ENCODE peak calls at places on chromosomes 11 and 22, in four cellular contexts. One of them, this sample, is unnamed.

GRCh38 chr11:12674936-12675696 is 895 bp downstream of the TEAD1 start:
- DNase-seq in neuronal stem cell: no peak
- DNase-seq in IMR-90: no peak
- DNase-seq in H1: no peak
- DNase-seq in this sample: no peak

GRCh38 chr11:68704887-68705286 is 20.5 kb downstream of the GAL start:
- DNase-seq in neuronal stem cell: no peak
- DNase-seq in IMR-90: no peak
- DNase-seq in H1: peak; percentile 34
- DNase-seq in this sample: no peak

GRCh38 chr11:45252134-45252856 is 33.8 kb downstream of the SYT13 start:
- DNase-seq in neuronal stem cell: peak; percentile 59
- DNase-seq in IMR-90: peak; percentile 7
- DNase-seq in H1: peak; percentile 54
- DNase-seq in this sample: peak; percentile 53

GRCh38 chr11:68962527-68963250 is 18.1 kb downstream of the MRGPRD start:
- DNase-seq in neuronal stem cell: no peak
- DNase-seq in IMR-90: no peak
- DNase-seq in H1: no peak
- DNase-seq in this sample: peak; percentile 51

GRCh38 chr11:72983560-72983959 is 158.6 kb downstream of the FCHSD2 start:
- DNase-seq in neuronal stem cell: no peak
- DNase-seq in IMR-90: no peak
- DNase-seq in H1: no peak
- DNase-seq in this sample: no peak

GRCh38 chr11:60860943-60861342 is 5.2 kb upstream of the PTGDR2 start:
- DNase-seq in neuronal stem cell: no peak
- DNase-seq in IMR-90: no peak
- DNase-seq in H1: no peak
- DNase-seq in this sample: no peak

GRCh38 chr11:71300187-71300586 is 47.8 kb upstream of the SHANK2 start:
- DNase-seq in neuronal stem cell: no peak
- DNase-seq in IMR-90: no peak
- DNase-seq in H1: no peak
- DNase-seq in this sample: no peak

GRCh38 chr11:108237058-108237481 is 14.2 kb downstream of the ATM start:
- DNase-seq in neuronal stem cell: no peak
- DNase-seq in IMR-90: no peak
- DNase-seq in H1: no peak
- DNase-seq in this sample: no peak

GRCh38 chr22:19895160-19895849 is 40.6 kb upstream of the GNB1L start:
- DNase-seq in neuronal stem cell: no peak
- DNase-seq in IMR-90: no peak
- DNase-seq in H1: no peak
- DNase-seq in this sample: no peak

GRCh38 chr11:44269369-44270351 is 40.3 kb downstream of the ALX4 start:
- DNase-seq in neuronal stem cell: no peak
- DNase-seq in IMR-90: peak; percentile 60
- DNase-seq in H1: no peak
- DNase-seq in this sample: no peak

GRCh38 chr11:12642040-12642439 is 32.2 kb upstream of the TEAD1 start:
- DNase-seq in neuronal stem cell: no peak
- DNase-seq in IMR-90: peak; percentile 68
- DNase-seq in H1: no peak
- DNase-seq in this sample: no peak

GRCh38 chr22:37485006-37485713 is 1.0 kb downstream of the MFNG start:
- DNase-seq in neuronal stem cell: no peak
- DNase-seq in IMR-90: no peak
- DNase-seq in H1: no peak
- DNase-seq in this sample: no peak

GRCh38 chr11:121459413-121460041 is 6.8 kb upstream of the SORL1-AS1 start:
- DNase-seq in neuronal stem cell: no peak
- DNase-seq in IMR-90: no peak
- DNase-seq in H1: no peak
- DNase-seq in this sample: no peak

GRCh38 chr11:26777276-26777939 is 55.5 kb upstream of the SLC5A12 start:
- DNase-seq in neuronal stem cell: no peak
- DNase-seq in IMR-90: peak; percentile 7
- DNase-seq in H1: no peak
- DNase-seq in this sample: no peak

GRCh38 chr11:105449100-105449734 is 160.7 kb upstream of the GRIA4 start:
- DNase-seq in neuronal stem cell: no peak
- DNase-seq in IMR-90: no peak
- DNase-seq in H1: no peak
- DNase-seq in this sample: no peak

GRCh38 chr11:126404367-126404766 is 48.9 kb downstream of the ST3GAL4 start:
- DNase-seq in neuronal stem cell: no peak
- DNase-seq in IMR-90: peak; percentile 18
- DNase-seq in H1: no peak
- DNase-seq in this sample: peak; percentile 38

GRCh38 chr22:49588739-49589138 is 238.9 kb downstream of the BRD1 start:
- DNase-seq in neuronal stem cell: no peak
- DNase-seq in IMR-90: no peak
- DNase-seq in H1: no peak
- DNase-seq in this sample: no peak

GRCh38 chr11:134821422-134821821 is 409.4 kb upstream of the B3GAT1 start:
- DNase-seq in neuronal stem cell: no peak
- DNase-seq in IMR-90: no peak
- DNase-seq in H1: no peak
- DNase-seq in this sample: no peak

GRCh38 chr11:126194121-126194543 is 17.3 kb downstream of the RPUSD4 start:
- DNase-seq in neuronal stem cell: peak; percentile 41
- DNase-seq in IMR-90: peak; percentile 59
- DNase-seq in H1: no peak
- DNase-seq in this sample: peak; percentile 39

GRCh38 chr11:67301313-67301921 is 1.9 kb upstream of the SSH3 start:
- DNase-seq in neuronal stem cell: no peak
- DNase-seq in IMR-90: no peak
- DNase-seq in H1: no peak
- DNase-seq in this sample: no peak

GRCh38 chr22:36201630-36202312 is at the start of gene APOL4:
- DNase-seq in neuronal stem cell: no peak
- DNase-seq in IMR-90: no peak
- DNase-seq in H1: no peak
- DNase-seq in this sample: no peak

GRCh38 chr11:86608251-86608799 is 64.1 kb downstream of the ME3 start:
- DNase-seq in neuronal stem cell: no peak
- DNase-seq in IMR-90: peak; percentile 80
- DNase-seq in H1: no peak
- DNase-seq in this sample: peak; percentile 38

GRCh38 chr11:73384531-73384870 is 8.3 kb downstream of the RELT start:
- DNase-seq in neuronal stem cell: no peak
- DNase-seq in IMR-90: no peak
- DNase-seq in H1: no peak
- DNase-seq in this sample: no peak

GRCh38 chr11:32713496-32713895 is 81.0 kb downstream of the CCDC73 start:
- DNase-seq in neuronal stem cell: no peak
- DNase-seq in IMR-90: no peak
- DNase-seq in H1: no peak
- DNase-seq in this sample: no peak

GRCh38 chr11:125756050-125756449 is 10.0 kb downstream of the PATE1 start:
- DNase-seq in neuronal stem cell: no peak
- DNase-seq in IMR-90: no peak
- DNase-seq in H1: no peak
- DNase-seq in this sample: no peak

GRCh38 chr22:44505796-44506354 is 7.8 kb upstream of the RTL6 start:
- DNase-seq in neuronal stem cell: no peak
- DNase-seq in IMR-90: no peak
- DNase-seq in H1: no peak
- DNase-seq in this sample: no peak

GRCh38 chr11:27514076-27514475 is 7.5 kb upstream of the LIN7C start:
- DNase-seq in neuronal stem cell: no peak
- DNase-seq in IMR-90: no peak
- DNase-seq in H1: no peak
- DNase-seq in this sample: no peak

GRCh38 chr22:28710889-28711285 is 30.7 kb downstream of the CHEK2 start:
- DNase-seq in neuronal stem cell: no peak
- DNase-seq in IMR-90: peak; percentile 43
- DNase-seq in H1: no peak
- DNase-seq in this sample: no peak

GRCh38 chr11:8329961-8330361 is 66.3 kb upstream of the LMO1 start:
- DNase-seq in neuronal stem cell: no peak
- DNase-seq in IMR-90: no peak
- DNase-seq in H1: no peak
- DNase-seq in this sample: no peak

GRCh38 chr22:20304646-20305045 is 15.2 kb downstream of the DGCR6L start:
- DNase-seq in neuronal stem cell: no peak
- DNase-seq in IMR-90: no peak
- DNase-seq in H1: no peak
- DNase-seq in this sample: no peak

GRCh38 chr22:36022162-36022561 is 6.5 kb downstream of the RBFOX2 start:
- DNase-seq in neuronal stem cell: no peak
- DNase-seq in IMR-90: peak; percentile 90
- DNase-seq in H1: no peak
- DNase-seq in this sample: peak; percentile 59

GRCh38 chr11:75035911-75036536 is 47.3 kb downstream of the NEU3 start:
- DNase-seq in neuronal stem cell: no peak
- DNase-seq in IMR-90: no peak
- DNase-seq in H1: no peak
- DNase-seq in this sample: peak; percentile 94

GRCh38 chr11:102256251-102256650 is 61.0 kb upstream of the BIRC3 start:
- DNase-seq in neuronal stem cell: no peak
- DNase-seq in IMR-90: peak; percentile 79
- DNase-seq in H1: no peak
- DNase-seq in this sample: peak; percentile 89

GRCh38 chr22:30940655-30941362 is 27.8 kb downstream of the MORC2 start:
- DNase-seq in neuronal stem cell: no peak
- DNase-seq in IMR-90: no peak
- DNase-seq in H1: no peak
- DNase-seq in this sample: no peak

GRCh38 chr11:61683961-61684869 is 4.0 kb downstream of the DAGLA start:
- DNase-seq in neuronal stem cell: no peak
- DNase-seq in IMR-90: peak; percentile 43
- DNase-seq in H1: no peak
- DNase-seq in this sample: no peak

GRCh38 chr11:47788181-47788580 is 21.0 kb upstream of the FNBP4 start:
- DNase-seq in neuronal stem cell: no peak
- DNase-seq in IMR-90: peak; percentile 24
- DNase-seq in H1: no peak
- DNase-seq in this sample: no peak

GRCh38 chr11:34976496-34976895 is 60.1 kb downstream of the PDHX start:
- DNase-seq in neuronal stem cell: no peak
- DNase-seq in IMR-90: no peak
- DNase-seq in H1: no peak
- DNase-seq in this sample: no peak

GRCh38 chr11:2524446-2525165 is 79.8 kb downstream of the KCNQ1 start:
- DNase-seq in neuronal stem cell: no peak
- DNase-seq in IMR-90: no peak
- DNase-seq in H1: no peak
- DNase-seq in this sample: no peak

GRCh38 chr22:31945478-31945815 is 1.1 kb downstream of the YWHAH start:
- DNase-seq in neuronal stem cell: no peak
- DNase-seq in IMR-90: no peak
- DNase-seq in H1: no peak
- DNase-seq in this sample: no peak

GRCh38 chr22:31943206-31943975 is 944 bp upstream of the YWHAH start:
- DNase-seq in neuronal stem cell: no peak
- DNase-seq in IMR-90: no peak
- DNase-seq in H1: no peak
- DNase-seq in this sample: no peak

GRCh38 chr22:31945971-31946680 is 1.8 kb downstream of the YWHAH start:
- DNase-seq in neuronal stem cell: no peak
- DNase-seq in IMR-90: peak; percentile 31
- DNase-seq in H1: no peak
- DNase-seq in this sample: peak; percentile 58

GRCh38 chr22:31943976-31944699 is at the start of gene YWHAH:
- DNase-seq in neuronal stem cell: peak; percentile 96
- DNase-seq in IMR-90: peak; percentile 89
- DNase-seq in H1: peak; percentile 84
- DNase-seq in this sample: peak; percentile 94

GRCh38 chr22:31944700-31945477 is 554 bp downstream of the YWHAH start:
- DNase-seq in neuronal stem cell: peak; percentile 17
- DNase-seq in IMR-90: no peak
- DNase-seq in H1: no peak
- DNase-seq in this sample: peak; percentile 30
- H3K23ac ChIP-seq in neuronal stem cell: peak overlapping the region; percentile 89
- H3K23ac ChIP-seq in IMR-90: peak overlapping the region; percentile 99
- H3K23ac ChIP-seq in H1: no peak overlapping the region
- H3K23ac ChIP-seq in this sample: no peak overlapping the region

DNA sequence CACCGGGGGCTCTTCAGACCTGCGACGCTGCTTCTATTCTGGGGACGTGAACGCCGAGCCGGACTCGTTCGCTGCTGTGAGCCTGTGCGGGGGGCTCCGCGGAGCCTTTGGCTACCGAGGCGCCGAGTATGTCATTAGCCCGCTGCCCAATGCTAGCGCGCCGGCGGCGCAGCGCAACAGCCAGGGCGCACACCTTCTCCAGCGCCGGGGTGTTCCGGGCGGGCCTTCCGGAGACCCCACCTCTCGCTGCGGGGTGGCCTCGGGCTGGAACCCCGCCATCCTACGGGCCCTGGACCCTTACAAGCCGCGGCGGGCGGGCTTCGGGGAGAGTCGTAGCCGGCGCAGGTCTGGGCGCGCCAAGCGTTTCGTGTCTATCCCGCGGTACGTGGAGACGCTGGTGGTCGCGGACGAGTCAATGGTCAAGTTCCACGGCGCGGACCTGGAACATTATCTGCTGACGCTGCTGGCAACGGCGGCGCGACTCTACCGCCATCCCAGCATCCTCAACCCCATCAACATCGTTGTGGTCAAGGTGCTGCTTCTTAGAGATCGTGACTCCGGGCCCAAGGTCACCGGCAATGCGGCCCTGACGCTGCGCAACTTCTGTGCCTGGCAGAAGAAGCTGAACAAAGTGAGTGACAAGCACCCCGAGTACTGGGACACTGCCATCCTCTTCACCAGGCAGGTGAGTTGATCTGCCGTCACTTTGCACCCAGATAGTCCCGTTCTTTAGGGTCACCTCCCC is 973 bp downstream of the ADAMTS15 start:
- DNase-seq in neuronal stem cell: no peak
- DNase-seq in IMR-90: no peak
- DNase-seq in H1: no peak
- DNase-seq in this sample: no peak
- H3K23ac ChIP-seq in neuronal stem cell: no peak overlapping the region
- H3K23ac ChIP-seq in IMR-90: peak overlapping the region; percentile 86
- H3K23ac ChIP-seq in H1: no peak overlapping the region
- H3K23ac ChIP-seq in this sample: no peak overlapping the region

GRCh38 chr11:19392321-19392720 is 151.6 kb upstream of the E2F8 start:
- DNase-seq in neuronal stem cell: no peak
- DNase-seq in IMR-90: no peak
- DNase-seq in H1: no peak
- DNase-seq in this sample: no peak
- H3K23ac ChIP-seq in neuronal stem cell: no peak overlapping the region
- H3K23ac ChIP-seq in IMR-90: no peak overlapping the region
- H3K23ac ChIP-seq in H1: no peak overlapping the region
- H3K23ac ChIP-seq in this sample: no peak overlapping the region

GRCh38 chr11:29669336-29669735 is 347.5 kb downstream of the KCNA4 start:
- DNase-seq in neuronal stem cell: no peak
- DNase-seq in IMR-90: no peak
- DNase-seq in H1: no peak
- DNase-seq in this sample: no peak
- H3K23ac ChIP-seq in neuronal stem cell: no peak overlapping the region
- H3K23ac ChIP-seq in IMR-90: no peak overlapping the region
- H3K23ac ChIP-seq in H1: no peak overlapping the region
- H3K23ac ChIP-seq in this sample: no peak overlapping the region

This sample was measured in trophoblast cell.